ENCODE peak calls at places on chromosomes 7 and 10, in six cellular contexts. C is stimulated activated CD4-positive, alpha-beta T cell treated with anti-CD3 and anti-CD28 coated beads, Interleukin-4, amount 100 ng/mL, for 48 hours; A is erythroblast; G is AG04450; W is GM23248; I is naive thymus-derived CD8-positive, alpha-beta T cell. V is an unnamed sample.
A peak's percentile ranks its signal among the peaks of the same experiment; 100 is the strongest.

GRCh38 chr7:132394283-132395003 is 181.8 kb downstream of the PLXNA4 start:
- DNase-seq in G (no peak), C (no peak), W (peak; percentile 9), A (no peak), I (peak; percentile 32), V (no peak)

GRCh38 chr10:88991900-88992237 is 1.3 kb downstream of the FAS start:
- DNase-seq in A (no peak), G (no peak), C (no peak), I (no peak), W (no peak), V (no peak)

GRCh38 chr10:77006836-77007511 is 630.6 kb downstream of the KCNMA1 start:
- DNase-seq in I (no peak), G (no peak), C (no peak), A (no peak), W (peak; percentile 19), V (no peak)

GRCh38 chr10:126013489-126014281 is 117.3 kb downstream of the FANK1 start:
- DNase-seq in G (peak; percentile 83), C (peak; percentile 14), W (peak; percentile 86), A (peak; percentile 8), I (no peak), V (no peak)

GRCh38 chr7:10908600-10908999 is 65.1 kb upstream of the PHF14 start:
- DNase-seq in I (no peak), W (no peak), C (no peak), A (no peak), G (no peak), V (no peak)

GRCh38 chr7:27162930-27163775 is 2.2 kb downstream of the HOXA9 start:
- DNase-seq in C (no peak), G (no peak), I (no peak), W (peak; percentile 49), A (no peak), V (no peak)

GRCh38 chr7:151420144-151420543 is 10.3 kb upstream of the WDR86 start:
- DNase-seq in I (no peak), G (no peak), W (no peak), C (no peak), A (no peak), V (no peak)

GRCh38 chr7:116197355-116197754 is 13.0 kb upstream of the TES start:
- DNase-seq in W (peak; percentile 88), I (no peak), G (no peak), A (no peak), C (no peak), V (no peak)

GRCh38 chr7:31096198-31096881 is 44.2 kb downstream of the ADCYAP1R1 start:
- DNase-seq in C (no peak), I (peak; percentile 10), G (no peak), A (no peak), W (no peak), V (no peak)

GRCh38 chr10:35356725-35357092 is 20.4 kb downstream of the CCNY start:
- DNase-seq in C (no peak), W (no peak), I (no peak), G (no peak), A (no peak), V (no peak)

GRCh38 chr7:143394068-143394467 is 12.9 kb downstream of the ZYX start:
- DNase-seq in A (no peak), W (no peak), G (no peak), C (no peak), I (no peak), V (no peak)

GRCh38 chr10:33179056-33179455 is 155.4 kb downstream of the NRP1 start:
- DNase-seq in W (no peak), A (no peak), C (no peak), G (no peak), I (no peak), V (no peak)

GRCh38 chr7:148944935-148945934 is 61.1 kb upstream of the EZH2 start:
- DNase-seq in C (no peak), G (peak; percentile 21), W (peak; percentile 78), A (no peak), I (no peak), V (no peak)

GRCh38 chr7:113405296-113406056 is 287.1 kb upstream of the SMIM30 start:
- DNase-seq in G (no peak), I (no peak), W (no peak), A (no peak), C (no peak), V (no peak)

GRCh38 chr10:91123246-91123645 is 97.2 kb upstream of the PCGF5 start:
- DNase-seq in W (no peak), C (no peak), A (no peak), I (no peak), G (no peak), V (no peak)

GRCh38 chr10:112389147-112389822 is 15.4 kb downstream of the ACSL5 start:
- DNase-seq in C (peak; percentile 58), A (no peak), W (peak; percentile 84), I (no peak), G (no peak), V (peak; percentile 12)

GRCh38 chr7:113289140-113289740 is 170.9 kb upstream of the SMIM30 start:
- DNase-seq in G (no peak), I (no peak), A (peak; percentile 14), W (peak; percentile 79), C (no peak), V (no peak)

GRCh38 chr10:24944512-24945255 is 7.7 kb downstream of the PRTFDC1 start:
- DNase-seq in I (no peak), G (no peak), W (peak; percentile 70), A (no peak), C (no peak), V (no peak)

GRCh38 chr7:70072220-70072619 is 473.9 kb downstream of the AUTS2 start:
- DNase-seq in A (no peak), I (no peak), G (no peak), C (no peak), W (peak; percentile 2), V (no peak)

GRCh38 chr10:17025444-17026295 is 103.9 kb downstream of the CUBN start:
- DNase-seq in G (peak; percentile 91), I (peak; percentile 28), C (peak; percentile 78), W (peak; percentile 100), A (no peak), V (peak; percentile 67)

GRCh38 chr7:139618482-139619366 is 95.2 kb downstream of the CLEC2L start:
- DNase-seq in G (no peak), A (peak; percentile 21), W (peak; percentile 72), C (peak; percentile 32), I (peak; percentile 50), V (no peak)

GRCh38 chr10:84397735-84398144 is 69.4 kb downstream of the CCSER2 start:
- DNase-seq in G (no peak), I (no peak), W (no peak), A (no peak), C (no peak), V (no peak)

GRCh38 chr10:117442944-117443676 is 67.9 kb upstream of the PDZD8 start:
- DNase-seq in C (peak; percentile 47), W (peak; percentile 99), G (no peak), I (peak; percentile 42), A (peak; percentile 73), V (peak; percentile 12)

GRCh38 chr10:63267414-63268138 is 134.4 kb downstream of the NRBF2 start:
- DNase-seq in C (no peak), G (peak; percentile 79), W (peak; percentile 85), A (peak; percentile 67), I (no peak), V (no peak)

GRCh38 chr10:129192344-129193128 is 274.5 kb upstream of the MGMT start:
- DNase-seq in W (peak; percentile 30), C (no peak), I (no peak), G (no peak), A (no peak), V (no peak)

GRCh38 chr10:119269737-119270136 is 62.4 kb downstream of the GRK5 start:
- DNase-seq in A (no peak), G (no peak), C (no peak), W (no peak), I (no peak), V (no peak)

GRCh38 chr7:152402384-152403250 is 33.2 kb downstream of the KMT2C start:
- DNase-seq in C (no peak), I (no peak), G (no peak), W (peak; percentile 42), A (no peak), V (no peak)

GRCh38 chr7:45574521-45575500 is 643 bp downstream of the ADCY1 start:
- DNase-seq in W (peak; percentile 73), C (peak; percentile 4), G (no peak), A (peak; percentile 63), I (no peak), V (no peak)

GRCh38 chr10:97479939-97480338 is 18.3 kb downstream of the MMS19 start:
- DNase-seq in G (no peak), I (no peak), C (no peak), A (no peak), W (no peak), V (no peak)

GRCh38 chr10:78972947-78973900 is 95.5 kb upstream of the ZMIZ1 start:
- DNase-seq in A (peak; percentile 86), W (peak; percentile 95), C (peak; percentile 45), G (peak; percentile 78), I (peak; percentile 42), V (peak; percentile 65)

GRCh38 chr7:91193141-91193540 is 71.1 kb upstream of the FZD1 start:
- DNase-seq in G (no peak), C (no peak), W (peak; percentile 58), A (no peak), I (no peak), V (no peak)

GRCh38 chr7:144391823-144392255 is 11.7 kb downstream of the NOBOX start:
- DNase-seq in A (peak; percentile 26), W (peak; percentile 79), G (peak; percentile 6), I (no peak), C (peak; percentile 5), V (no peak)

GRCh38 chr7:48090095-48090805 is 1.2 kb downstream of the UPP1 start:
- DNase-seq in W (peak; percentile 11), C (no peak), G (no peak), A (no peak), I (no peak), V (no peak)

V was measured in activated T-helper 2 cell treated with anti-CD3 and anti-CD28 coated beads, Interferon-gamma antibody, Interleukin-2, Interleukin-4, amounts not matched to agents 10 μg/mL and 5 μg/mL and 100 μg/mL, durations not matched to agents 14 hours and 24 hours and 36 hours.